ENCODE peak calls at places on chromosome 6, in nine cellular contexts. W, X, T, L, Z, A, C, V and M are unnamed samples.

GRCh38 chr6:4615891-4616290 is 160.3 kb upstream of the CDYL start:
- DNase-seq in L (no peak), A (no peak), Z (no peak), T (no peak), X (peak), V (no peak), W (no peak), C (no peak), M (no peak)

GRCh38 chr6:108570518-108570917 is 9.8 kb downstream of the FOXO3 start:
- DNase-seq in A (no peak), Z (no peak), V (no peak), L (no peak), T (no peak), W (no peak), C (no peak), X (peak), M (no peak)

GRCh38 chr6:52610745-52611355 is 34.0 kb upstream of the TRAM2 start:
- DNase-seq in Z (no peak), W (no peak), L (no peak), V (no peak), X (peak), T (no peak), C (no peak), A (no peak), M (no peak)

GRCh38 chr6:116629467-116630063 is 13.3 kb downstream of the RSPH4A start:
- DNase-seq in C (no peak), Z (no peak), T (no peak), L (no peak), A (no peak), W (no peak), X (no peak), V (no peak), M (no peak)

GRCh38 chr6:39184906-39185580 is 44.2 kb downstream of the KCNK5 start:
- DNase-seq in T (no peak), W (no peak), C (no peak), A (peak), Z (no peak), L (no peak), V (no peak), X (no peak), M (no peak)

GRCh38 chr6:139519571-139520031 is 145.2 kb upstream of the CITED2 start:
- DNase-seq in L (no peak), C (no peak), W (peak), Z (no peak), X (peak), T (no peak), A (no peak), V (no peak), M (no peak)

GRCh38 chr6:33279971-33280511 is 3.1 kb downstream of the B3GALT4 start:
- DNase-seq in L (peak), X (peak), V (peak), Z (no peak), W (no peak), C (no peak), A (no peak), T (no peak), M (no peak)

GRCh38 chr6:119346450-119346849 is 3.1 kb downstream of the MAN1A1 start:
- DNase-seq in W (no peak), X (peak), T (no peak), A (no peak), V (no peak), L (no peak), C (no peak), Z (no peak), M (no peak)

GRCh38 chr6:36024154-36024760 is at the start of gene SLC26A8:
- DNase-seq in A (no peak), Z (peak), W (no peak), X (no peak), C (peak), T (peak), L (no peak), V (peak), M (peak)

GRCh38 chr6:126826315-126826714 is 292.2 kb upstream of the RSPO3 start:
- DNase-seq in V (no peak), C (no peak), A (no peak), X (peak), T (no peak), Z (no peak), L (no peak), W (no peak), M (no peak)

GRCh38 chr6:19812512-19813119 is 24.6 kb upstream of the ID4 start:
- DNase-seq in Z (no peak), X (peak), L (no peak), A (no peak), C (no peak), V (peak), W (no peak), T (no peak), M (no peak)

GRCh38 chr6:148335582-148335981 is 7.1 kb upstream of the SASH1 start:
- DNase-seq in W (no peak), Z (no peak), A (no peak), X (peak), C (no peak), L (no peak), T (no peak), V (no peak), M (no peak)

GRCh38 chr6:114541794-114542193 is 199.0 kb upstream of the HS3ST5 start:
- DNase-seq in X (no peak), T (no peak), V (no peak), A (no peak), C (no peak), W (no peak), L (no peak), Z (no peak), M (no peak)

DNA sequence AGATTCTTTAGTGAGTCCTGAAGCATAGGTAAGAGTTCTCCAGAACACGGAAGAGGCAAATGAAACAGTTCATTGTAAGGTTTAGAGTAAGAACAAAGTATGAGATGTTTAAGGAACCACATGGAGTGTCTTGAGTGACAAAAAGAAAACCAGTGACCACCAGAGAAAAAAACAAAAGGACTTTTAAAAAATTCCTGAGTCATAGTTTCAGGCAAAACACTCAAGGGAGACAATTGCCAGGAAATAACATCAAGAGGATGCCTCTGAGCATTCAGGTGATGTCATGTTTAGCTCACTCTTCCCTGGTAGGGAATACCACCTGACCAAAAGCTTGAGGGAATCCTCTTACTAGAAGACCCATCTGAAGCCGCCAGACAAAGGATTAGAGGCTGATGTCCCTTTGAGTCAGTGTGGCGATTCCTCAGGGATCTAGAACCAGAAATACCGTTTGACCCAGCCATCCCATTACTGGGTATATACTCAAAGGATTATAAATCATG is 110.3 kb downstream of the COL19A1 start:
- DNase-seq in V (no peak), X (no peak), Z (no peak), A (no peak), L (no peak), W (no peak), C (no peak), T (no peak), M (no peak)
- H3K27ac ChIP-seq in V (no peak), X (no peak), Z (no peak), A (no peak), L (no peak), W (no peak), C (no peak), T (no peak), M (no peak)

GRCh38 chr6:54085526-54085925 is 25.7 kb upstream of the MLIP start:
- DNase-seq in T (no peak), Z (no peak), L (no peak), A (no peak), V (no peak), C (no peak), X (peak), W (peak), M (no peak)

GRCh38 chr6:54083301-54083700 is 27.9 kb upstream of the MLIP start:
- DNase-seq in Z (no peak), L (no peak), X (no peak), A (no peak), V (no peak), W (no peak), C (no peak), T (no peak), M (no peak)

GRCh38 chr6:54086439-54086838 is 24.8 kb upstream of the MLIP start:
- DNase-seq in X (peak), L (no peak), Z (no peak), W (no peak), A (no peak), T (no peak), C (no peak), V (no peak), M (no peak)

GRCh38 chr6:54084234-54084633 is 27.0 kb upstream of the MLIP start:
- DNase-seq in A (no peak), C (no peak), V (no peak), T (no peak), W (no peak), L (no peak), X (no peak), Z (no peak), M (no peak)

GRCh38 chr6:54085047-54085446 is 26.2 kb upstream of the MLIP start:
- DNase-seq in W (no peak), V (no peak), T (no peak), L (no peak), C (no peak), A (no peak), X (no peak), Z (no peak), M (no peak)
- H3K27ac ChIP-seq in W (no peak), V (no peak), T (no peak), L (no peak), C (no peak), A (no peak), X (peak), Z (no peak), M (no peak)

DNA sequence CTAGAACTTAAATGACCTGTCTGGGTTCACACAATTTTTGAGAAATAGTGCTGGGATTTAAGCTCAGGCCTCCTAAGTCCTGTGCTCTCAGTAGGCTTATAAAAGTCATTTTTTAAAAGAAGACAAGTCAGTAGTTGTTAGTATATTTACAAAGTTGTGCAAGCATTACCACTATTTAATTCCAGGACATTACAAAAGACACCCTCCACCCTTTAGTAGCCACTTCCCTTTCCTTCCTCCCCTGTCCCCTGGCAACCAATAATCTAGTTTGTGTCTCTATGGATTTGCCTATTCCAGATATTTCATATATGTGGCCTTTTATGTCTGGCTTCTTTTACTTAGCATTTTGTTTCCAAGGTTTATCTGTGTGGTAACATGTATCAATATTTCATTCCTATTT is 37.6 kb downstream of the HMGN3 start:
- DNase-seq in T (no peak), L (no peak), W (no peak), V (no peak), X (no peak), Z (no peak), C (no peak), A (no peak), M (no peak)
- H3K27ac ChIP-seq in T (no peak), L (no peak), W (no peak), V (no peak), X (no peak), Z (no peak), C (no peak), A (no peak), M (no peak)

DNA sequence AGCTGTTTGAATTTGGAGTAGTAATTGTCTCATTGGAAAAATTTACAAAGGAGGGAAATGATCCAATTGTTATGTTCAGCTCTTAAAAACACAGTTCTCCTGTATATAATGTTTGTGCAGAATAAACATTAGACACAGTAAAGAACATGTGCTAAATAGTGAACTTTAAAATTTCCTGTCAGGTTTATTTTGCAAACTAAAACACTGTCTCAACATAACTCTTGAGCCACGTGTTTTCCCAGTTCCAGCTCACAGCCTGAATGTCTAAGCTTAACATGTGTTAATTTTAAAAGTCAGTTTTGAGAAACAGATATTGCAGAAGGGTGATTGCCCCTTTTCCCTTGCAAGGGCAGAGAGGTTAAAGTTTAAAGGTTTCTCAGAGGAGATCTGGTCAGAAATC is 20.6 kb downstream of the EPHA7 start:
- DNase-seq in C (no peak), V (no peak), T (no peak), X (no peak), Z (no peak), W (no peak), L (no peak), A (no peak), M (no peak)
- H3K27ac ChIP-seq in C (no peak), V (peak), T (no peak), X (no peak), Z (no peak), W (no peak), L (no peak), A (no peak), M (no peak)

GRCh38 chr6:168194732-168195565 is 115.9 kb upstream of the FRMD1 start:
- DNase-seq in W (no peak), C (no peak), T (no peak), Z (no peak), X (no peak), V (no peak), A (no peak), L (no peak), M (no peak)
- H3K27ac ChIP-seq in W (no peak), C (no peak), T (no peak), Z (no peak), X (no peak), V (no peak), A (no peak), L (no peak), M (no peak)

GRCh38 chr6:28646650-28647049 is 121.0 kb downstream of the GPX5 start:
- DNase-seq in W (no peak), T (no peak), A (no peak), L (no peak), Z (no peak), V (no peak), X (no peak), C (no peak), M (no peak)

GRCh38 chr6:28651161-28651560 is 125.5 kb downstream of the GPX5 start:
- DNase-seq in X (no peak), Z (no peak), W (no peak), L (no peak), T (no peak), C (no peak), A (no peak), V (no peak), M (no peak)

GRCh38 chr6:28643017-28643740 is 117.5 kb downstream of the GPX5 start:
- DNase-seq in W (no peak), A (no peak), C (no peak), X (peak), V (peak), L (peak), Z (peak), T (no peak), M (no peak)

GRCh38 chr6:28648878-28649375 is 123.2 kb downstream of the GPX5 start:
- DNase-seq in A (no peak), X (peak), T (no peak), Z (no peak), L (no peak), W (no peak), C (no peak), V (no peak), M (no peak)

GRCh38 chr6:28648035-28648877 is 122.6 kb downstream of the GPX5 start:
- DNase-seq in L (peak), W (peak), A (no peak), T (peak), X (peak), Z (peak), C (no peak), V (peak), M (no peak)
- H3K27ac ChIP-seq in L (no peak), W (no peak), A (no peak), T (no peak), X (peak), Z (peak), C (no peak), V (no peak), M (no peak)

DNA sequence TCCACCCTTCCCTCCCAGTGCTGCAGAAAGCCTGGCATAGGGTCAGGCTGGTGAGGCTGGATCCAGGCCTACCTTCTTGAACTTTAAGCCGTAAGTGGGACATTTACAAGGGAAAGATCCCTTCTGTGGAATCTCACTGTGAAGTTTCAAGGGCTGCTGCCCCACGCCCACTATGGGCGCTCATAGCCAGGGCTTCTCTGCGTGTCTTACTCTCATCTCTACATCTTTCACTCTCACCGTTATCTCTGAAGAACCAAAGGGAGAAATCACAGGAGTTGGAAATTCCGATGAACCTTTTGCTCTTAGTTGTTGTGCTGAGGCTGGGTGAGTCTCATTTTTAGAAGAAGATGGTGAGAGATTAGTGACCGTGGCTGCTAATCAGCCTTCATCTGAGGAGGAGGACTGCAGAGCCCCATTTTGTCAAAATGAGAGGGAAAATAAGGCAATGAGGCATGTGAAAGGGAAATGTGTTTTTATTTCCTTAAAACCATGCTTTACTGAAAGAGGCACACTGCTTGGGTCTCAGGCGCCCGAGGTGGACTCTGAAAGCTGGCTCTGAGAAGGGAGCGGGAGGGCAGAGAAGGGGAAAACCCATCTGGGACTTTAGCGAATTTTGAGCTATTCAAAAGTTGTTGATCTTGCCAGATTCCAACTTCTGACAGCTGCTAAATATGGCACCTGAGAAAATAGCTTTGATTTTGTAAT is 301.5 kb downstream of the CLIC5 start:
- DNase-seq in L (no peak), T (no peak), C (no peak), W (no peak), X (no peak), A (no peak), Z (no peak), V (no peak), M (no peak)
- H3K27ac ChIP-seq in L (no peak), T (no peak), C (no peak), W (no peak), X (no peak), A (no peak), Z (no peak), V (no peak), M (no peak)